ENCODE peak calls at places on chromosomes 11 and 22, in four cellular contexts. One of them, this sample, is unnamed.

GRCh38 chr11:3347127-3347526 is 31.8 kb downstream of the ZNF195 start:
- DNase-seq in GM12878: no peak
- DNase-seq in H1: no peak
- DNase-seq in K562: no peak
- DNase-seq in this sample: no peak

GRCh38 chr22:20487715-20488114 is 7.9 kb downstream of the KLHL22 start:
- DNase-seq in K562: peak
- DNase-seq in GM12878: no peak
- DNase-seq in H1: no peak
- DNase-seq in this sample: no peak

GRCh38 chr11:34789196-34789834 is 126.9 kb downstream of the APIP start:
- DNase-seq in H1: no peak
- DNase-seq in K562: no peak
- DNase-seq in GM12878: no peak
- DNase-seq in this sample: no peak

GRCh38 chr22:36008131-36008530 is 20.5 kb downstream of the RBFOX2 start:
- DNase-seq in H1: no peak
- DNase-seq in GM12878: no peak
- DNase-seq in K562: no peak
- DNase-seq in this sample: no peak

GRCh38 chr11:117071344-117071787 is 26.9 kb downstream of the SIK3 start:
- DNase-seq in GM12878: no peak
- DNase-seq in K562: peak
- DNase-seq in H1: no peak
- DNase-seq in this sample: peak

GRCh38 chr11:75516886-75517285 is 8.9 kb downstream of the GDPD5 start:
- DNase-seq in GM12878: no peak
- DNase-seq in K562: peak
- DNase-seq in H1: no peak
- DNase-seq in this sample: no peak

GRCh38 chr11:74024630-74025029 is 15.7 kb upstream of the UCP3 start:
- DNase-seq in GM12878: no peak
- DNase-seq in K562: peak
- DNase-seq in H1: no peak
- DNase-seq in this sample: no peak

GRCh38 chr11:119863811-119864601 is 135.0 kb upstream of the NECTIN1 start:
- DNase-seq in GM12878: no peak
- DNase-seq in H1: no peak
- DNase-seq in K562: no peak
- DNase-seq in this sample: no peak

GRCh38 chr11:79439893-79440450 is 858 bp downstream of the TENM4 start:
- DNase-seq in K562: no peak
- DNase-seq in H1: no peak
- DNase-seq in GM12878: no peak
- DNase-seq in this sample: no peak

GRCh38 chr11:120339394-120339890 is 3.2 kb downstream of the ARHGEF12 start:
- DNase-seq in K562: peak
- DNase-seq in GM12878: no peak
- DNase-seq in H1: no peak
- DNase-seq in this sample: peak

GRCh38 chr11:10387209-10388083 is 67.6 kb upstream of the AMPD3 start:
- DNase-seq in K562: no peak
- DNase-seq in GM12878: no peak
- DNase-seq in H1: no peak
- DNase-seq in this sample: no peak

GRCh38 chr22:50270302-50271010 is at the start of gene MAPK11:
- DNase-seq in GM12878: no peak
- DNase-seq in H1: no peak
- DNase-seq in K562: peak
- DNase-seq in this sample: peak

GRCh38 chr22:41576877-41577276 is 12.8 kb downstream of the PMM1 start:
- DNase-seq in H1: no peak
- DNase-seq in GM12878: no peak
- DNase-seq in K562: peak
- DNase-seq in this sample: peak

GRCh38 chr22:50733521-50734342 is 4.3 kb upstream of the ACR start:
- DNase-seq in H1: no peak
- DNase-seq in K562: no peak
- DNase-seq in GM12878: no peak
- DNase-seq in this sample: no peak

GRCh38 chr11:63829823-63830489 is 9.0 kb upstream of the MARK2 start:
- DNase-seq in GM12878: no peak
- DNase-seq in H1: no peak
- DNase-seq in K562: peak
- DNase-seq in this sample: peak

GRCh38 chr11:27816200-27816599 is 115.9 kb upstream of the BDNF start:
- DNase-seq in K562: no peak
- DNase-seq in GM12878: no peak
- DNase-seq in H1: no peak
- DNase-seq in this sample: no peak

GRCh38 chr11:119509969-119510401 is 87.0 kb upstream of the THY1 start:
- DNase-seq in H1: no peak
- DNase-seq in GM12878: peak
- DNase-seq in K562: no peak
- DNase-seq in this sample: no peak

GRCh38 chr11:10484461-10485180 is 29.6 kb downstream of the AMPD3 start:
- DNase-seq in GM12878: no peak
- DNase-seq in K562: no peak
- DNase-seq in H1: no peak
- DNase-seq in this sample: no peak

GRCh38 chr11:68934321-68934645 is 30.6 kb downstream of the IGHMBP2 start:
- DNase-seq in K562: no peak
- DNase-seq in H1: no peak
- DNase-seq in GM12878: no peak
- DNase-seq in this sample: no peak

GRCh38 chr11:69368119-69368880 is 74.3 kb downstream of the MYEOV start:
- DNase-seq in GM12878: no peak
- DNase-seq in K562: no peak
- DNase-seq in H1: no peak
- DNase-seq in this sample: no peak

GRCh38 chr22:29626497-29627195 is 23.2 kb downstream of the NF2 start:
- DNase-seq in H1: no peak
- DNase-seq in K562: no peak
- DNase-seq in GM12878: no peak
- DNase-seq in this sample: peak

GRCh38 chr22:43957871-43958270 is 2.6 kb downstream of the SAMM50 start:
- DNase-seq in K562: no peak
- DNase-seq in GM12878: no peak
- DNase-seq in H1: no peak
- DNase-seq in this sample: no peak

GRCh38 chr11:116798368-116798767 is 6.7 kb upstream of the APOA5 start:
- DNase-seq in K562: no peak
- DNase-seq in GM12878: no peak
- DNase-seq in H1: no peak
- DNase-seq in this sample: no peak

GRCh38 chr11:127470485-127470884 is 469.9 kb upstream of the KIRREL3 start:
- DNase-seq in K562: no peak
- DNase-seq in GM12878: no peak
- DNase-seq in H1: no peak
- DNase-seq in this sample: no peak

GRCh38 chr11:134450186-134450585 is 38.1 kb upstream of the B3GAT1 start:
- DNase-seq in K562: no peak
- DNase-seq in H1: no peak
- DNase-seq in GM12878: no peak
- DNase-seq in this sample: no peak

GRCh38 chr11:29842061-29842460 is 174.8 kb downstream of the KCNA4 start:
- DNase-seq in K562: no peak
- DNase-seq in GM12878: no peak
- DNase-seq in H1: no peak
- DNase-seq in this sample: no peak

GRCh38 chr11:4645974-4646373 is 2.2 kb downstream of the OR51E1 start:
- DNase-seq in H1: no peak
- DNase-seq in K562: no peak
- DNase-seq in GM12878: no peak
- DNase-seq in this sample: no peak

GRCh38 chr22:42957544-42957943 is 57.4 kb downstream of the PACSIN2 start:
- DNase-seq in K562: no peak
- DNase-seq in GM12878: no peak
- DNase-seq in H1: no peak
- DNase-seq in this sample: no peak

GRCh38 chr11:88335284-88335683 is 2.3 kb downstream of the CTSC start:
- DNase-seq in H1: no peak
- DNase-seq in GM12878: no peak
- DNase-seq in K562: no peak
- DNase-seq in this sample: peak

GRCh38 chr11:62921201-62921572 is at the start of gene CHRM1:
- DNase-seq in H1: no peak
- DNase-seq in K562: no peak
- DNase-seq in GM12878: no peak
- DNase-seq in this sample: no peak

GRCh38 chr22:22431271-22432220 is 77.0 kb downstream of the ZNF280B start:
- DNase-seq in GM12878: no peak
- DNase-seq in K562: peak
- DNase-seq in H1: no peak
- DNase-seq in this sample: peak

GRCh38 chr11:128039140-128040021 is 548.0 kb downstream of the ETS1 start:
- DNase-seq in GM12878: no peak
- DNase-seq in H1: no peak
- DNase-seq in K562: no peak
- DNase-seq in this sample: no peak

GRCh38 chr11:20048246-20048645 is 112.0 kb downstream of the DBX1 start:
- DNase-seq in H1: no peak
- DNase-seq in K562: no peak
- DNase-seq in GM12878: no peak
- DNase-seq in this sample: no peak

GRCh38 chr11:20048707-20049106 is 111.6 kb downstream of the DBX1 start:
- DNase-seq in K562: no peak
- DNase-seq in H1: no peak
- DNase-seq in GM12878: no peak
- DNase-seq in this sample: no peak

GRCh38 chr11:20047006-20047405 is 113.3 kb downstream of the DBX1 start:
- DNase-seq in H1: no peak
- DNase-seq in GM12878: no peak
- DNase-seq in K562: no peak
- DNase-seq in this sample: no peak

GRCh38 chr11:20049231-20049630 is 111.0 kb downstream of the DBX1 start:
- DNase-seq in K562: no peak
- DNase-seq in GM12878: no peak
- DNase-seq in H1: no peak
- DNase-seq in this sample: no peak

GRCh38 chr11:20047755-20048154 is 112.5 kb downstream of the DBX1 start:
- DNase-seq in GM12878: no peak
- DNase-seq in K562: no peak
- DNase-seq in H1: no peak
- DNase-seq in this sample: no peak
- H3K27ac ChIP-seq in GM12878: no peak
- H3K27ac ChIP-seq in K562: no peak
- H3K27ac ChIP-seq in H1: no peak
- H3K27ac ChIP-seq in this sample: no peak

GRCh38 chr22:33005476-33005875 is 52.7 kb downstream of the SYN3 start:
- DNase-seq in K562: no peak
- DNase-seq in H1: no peak
- DNase-seq in GM12878: no peak
- DNase-seq in this sample: no peak

GRCh38 chr22:33006955-33007318 is 51.2 kb downstream of the SYN3 start:
- DNase-seq in K562: no peak
- DNase-seq in GM12878: no peak
- DNase-seq in H1: no peak
- DNase-seq in this sample: no peak

GRCh38 chr22:33007485-33007884 is 50.7 kb downstream of the SYN3 start:
- DNase-seq in H1: no peak
- DNase-seq in K562: no peak
- DNase-seq in GM12878: no peak
- DNase-seq in this sample: no peak

GRCh38 chr22:33002035-33002434 is 56.1 kb downstream of the SYN3 start:
- DNase-seq in GM12878: no peak
- DNase-seq in H1: no peak
- DNase-seq in K562: no peak
- DNase-seq in this sample: no peak

DNA sequence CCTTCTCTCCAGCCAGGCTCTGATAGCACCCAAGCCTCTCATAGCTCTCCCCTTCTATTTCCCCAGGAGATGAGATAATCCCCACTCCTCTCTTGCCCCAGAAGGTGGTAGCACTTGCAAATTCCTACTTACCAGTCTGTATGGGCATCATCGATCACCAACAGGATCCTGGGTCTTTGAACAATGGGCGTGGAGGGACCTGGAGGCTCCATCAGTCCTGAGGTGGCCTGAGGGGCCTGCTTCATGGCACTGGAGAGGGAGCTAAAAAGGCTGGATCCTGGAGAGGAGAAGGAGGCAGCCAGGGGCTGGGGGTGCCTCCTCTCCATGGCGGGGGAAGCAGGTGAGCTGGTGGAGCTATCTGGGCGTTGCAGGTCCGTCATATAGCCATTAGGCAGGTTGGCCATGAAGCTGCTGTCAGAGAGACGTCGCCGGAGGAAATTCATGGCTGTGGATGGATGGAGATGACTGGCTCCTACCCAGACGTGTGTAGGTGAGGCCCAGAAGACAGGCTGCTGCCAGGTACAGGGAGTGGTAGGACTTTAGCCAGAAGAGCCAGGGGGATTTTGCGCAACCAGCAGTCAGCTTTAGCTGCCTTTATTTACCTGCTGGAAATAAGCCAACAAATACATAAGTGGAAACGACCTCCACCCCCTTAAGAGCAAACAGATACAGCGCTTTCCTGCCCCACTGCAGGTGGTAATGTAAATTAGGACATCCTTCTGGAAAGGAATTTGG is 51.8 kb downstream of the SYN3 start:
- DNase-seq in H1: no peak
- DNase-seq in GM12878: no peak
- DNase-seq in K562: no peak
- DNase-seq in this sample: peak
- TF ChIP-seq CBX5 in H1: no peak
- TF ChIP-seq CBX5 in GM12878: no peak
- TF ChIP-seq CBX5 in K562: no peak
- TF ChIP-seq CBX5 in this sample: no peak

GRCh38 chr22:46929689-46930225 is 167.3 kb downstream of the TBC1D22A start:
- DNase-seq in GM12878: no peak
- DNase-seq in K562: no peak
- DNase-seq in H1: no peak
- DNase-seq in this sample: no peak
- TF ChIP-seq EZH2 in GM12878: no peak
- TF ChIP-seq EZH2 in K562: no peak
- TF ChIP-seq EZH2 in H1: no peak
- TF ChIP-seq EZH2 in this sample: no peak

DNA sequence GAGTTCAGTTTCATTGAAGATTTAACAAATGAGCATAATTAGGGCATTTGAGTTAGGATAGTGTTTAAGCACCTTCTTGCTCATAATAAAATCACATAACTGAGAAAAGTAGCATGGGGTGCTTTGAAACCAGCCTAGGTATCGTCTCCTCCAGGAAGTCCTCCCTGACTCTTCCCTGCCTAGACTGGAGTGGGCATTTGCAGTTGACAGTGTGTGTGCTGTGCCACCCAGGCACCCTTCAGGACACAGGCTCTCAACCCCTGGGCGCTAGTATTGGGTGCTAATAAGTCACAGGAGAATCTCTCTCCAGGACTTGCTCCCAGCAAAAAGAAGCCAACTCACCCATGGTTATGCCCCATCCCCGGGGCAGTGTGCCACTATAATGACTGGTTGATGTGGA is 584.1 kb downstream of the INSC start:
- DNase-seq in K562: no peak
- DNase-seq in H1: no peak
- DNase-seq in GM12878: no peak
- DNase-seq in this sample: no peak
- H3K27ac ChIP-seq in K562: no peak
- H3K27ac ChIP-seq in H1: no peak
- H3K27ac ChIP-seq in GM12878: no peak
- H3K27ac ChIP-seq in this sample: no peak